ENCODE peak calls at places on chromosomes 2 and 18, in five cellular contexts. One of them, this sample, is unnamed.

GRCh38 chr2:13545320-13545719 is 828.6 kb downstream of the TRIB2 start:
- DNase-seq in brain microvascular endothelial cell: no peak
- DNase-seq in fibroblast of the aortic adventitia: no peak
- DNase-seq in omental fat pad: no peak
- DNase-seq in IMR-90: no peak
- DNase-seq in this sample: no peak

GRCh38 chr2:184004289-184004944 is 593.9 kb upstream of the ZNF804A start:
- DNase-seq in IMR-90: no peak
- DNase-seq in omental fat pad: no peak
- DNase-seq in fibroblast of the aortic adventitia: no peak
- DNase-seq in brain microvascular endothelial cell: peak; percentile 8
- DNase-seq in this sample: no peak

GRCh38 chr2:17160594-17160993 is 357.6 kb downstream of the RAD51AP2 start:
- DNase-seq in brain microvascular endothelial cell: no peak
- DNase-seq in fibroblast of the aortic adventitia: no peak
- DNase-seq in IMR-90: no peak
- DNase-seq in omental fat pad: no peak
- DNase-seq in this sample: no peak

GRCh38 chr2:196925445-196925767 is 1.1 kb downstream of the PGAP1 start:
- DNase-seq in IMR-90: no peak
- DNase-seq in fibroblast of the aortic adventitia: no peak
- DNase-seq in brain microvascular endothelial cell: no peak
- DNase-seq in omental fat pad: no peak
- DNase-seq in this sample: no peak

GRCh38 chr18:57802166-57802868 is 798 bp downstream of the ATP8B1 start:
- DNase-seq in brain microvascular endothelial cell: no peak
- DNase-seq in IMR-90: no peak
- DNase-seq in omental fat pad: no peak
- DNase-seq in fibroblast of the aortic adventitia: no peak
- DNase-seq in this sample: peak; percentile 51

GRCh38 chr2:28626891-28627421 is 124.7 kb upstream of the PPP1CB start:
- DNase-seq in IMR-90: peak; percentile 77
- DNase-seq in omental fat pad: no peak
- DNase-seq in brain microvascular endothelial cell: no peak
- DNase-seq in fibroblast of the aortic adventitia: peak; percentile 88
- DNase-seq in this sample: no peak

GRCh38 chr2:2590796-2591541 is 259.9 kb upstream of the MYT1L start:
- DNase-seq in omental fat pad: no peak
- DNase-seq in brain microvascular endothelial cell: no peak
- DNase-seq in IMR-90: no peak
- DNase-seq in fibroblast of the aortic adventitia: no peak
- DNase-seq in this sample: no peak

GRCh38 chr2:219824996-219825395 is 197.6 kb downstream of the SLC4A3 start:
- DNase-seq in brain microvascular endothelial cell: no peak
- DNase-seq in fibroblast of the aortic adventitia: no peak
- DNase-seq in IMR-90: no peak
- DNase-seq in omental fat pad: no peak
- DNase-seq in this sample: no peak

GRCh38 chr2:63679252-63679850 is 90.6 kb downstream of the MDH1 start:
- DNase-seq in brain microvascular endothelial cell: no peak
- DNase-seq in omental fat pad: no peak
- DNase-seq in fibroblast of the aortic adventitia: no peak
- DNase-seq in IMR-90: no peak
- DNase-seq in this sample: no peak

GRCh38 chr2:65666156-65666725 is 233.8 kb upstream of the SPRED2 start:
- DNase-seq in brain microvascular endothelial cell: peak; percentile 69
- DNase-seq in omental fat pad: no peak
- DNase-seq in fibroblast of the aortic adventitia: no peak
- DNase-seq in IMR-90: peak; percentile 78
- DNase-seq in this sample: no peak

GRCh38 chr18:44626807-44627206 is 53.9 kb upstream of the SETBP1 start:
- DNase-seq in omental fat pad: no peak
- DNase-seq in IMR-90: no peak
- DNase-seq in fibroblast of the aortic adventitia: no peak
- DNase-seq in brain microvascular endothelial cell: no peak
- DNase-seq in this sample: no peak

GRCh38 chr2:123366438-123366837 is 658.6 kb upstream of the CNTNAP5 start:
- DNase-seq in omental fat pad: no peak
- DNase-seq in brain microvascular endothelial cell: no peak
- DNase-seq in IMR-90: no peak
- DNase-seq in fibroblast of the aortic adventitia: no peak
- DNase-seq in this sample: no peak

GRCh38 chr2:204645018-204645775 is 99.9 kb downstream of the PARD3B start:
- DNase-seq in IMR-90: peak; percentile 64
- DNase-seq in fibroblast of the aortic adventitia: peak; percentile 8
- DNase-seq in omental fat pad: no peak
- DNase-seq in brain microvascular endothelial cell: peak; percentile 46
- DNase-seq in this sample: no peak

GRCh38 chr2:86226069-86226468 is 26.8 kb downstream of the MRPL35 start:
- DNase-seq in omental fat pad: no peak
- DNase-seq in fibroblast of the aortic adventitia: no peak
- DNase-seq in brain microvascular endothelial cell: no peak
- DNase-seq in IMR-90: no peak
- DNase-seq in this sample: no peak

GRCh38 chr18:45457933-45458332 is 157.3 kb upstream of the SLC14A2 start:
- DNase-seq in omental fat pad: no peak
- DNase-seq in IMR-90: no peak
- DNase-seq in fibroblast of the aortic adventitia: no peak
- DNase-seq in brain microvascular endothelial cell: no peak
- DNase-seq in this sample: no peak

GRCh38 chr2:190678444-190679162 is 29.7 kb downstream of the NAB1 start:
- DNase-seq in omental fat pad: no peak
- DNase-seq in IMR-90: peak; percentile 35
- DNase-seq in brain microvascular endothelial cell: peak; percentile 81
- DNase-seq in fibroblast of the aortic adventitia: no peak
- DNase-seq in this sample: no peak

GRCh38 chr2:237616373-237617304 is 10.7 kb upstream of the LRRFIP1 start:
- DNase-seq in brain microvascular endothelial cell: peak; percentile 69
- DNase-seq in IMR-90: peak; percentile 85
- DNase-seq in fibroblast of the aortic adventitia: peak; percentile 91
- DNase-seq in omental fat pad: no peak
- DNase-seq in this sample: no peak

GRCh38 chr2:205425069-205425468 is 257.2 kb upstream of the NRP2 start:
- DNase-seq in omental fat pad: no peak
- DNase-seq in IMR-90: no peak
- DNase-seq in brain microvascular endothelial cell: no peak
- DNase-seq in fibroblast of the aortic adventitia: no peak
- DNase-seq in this sample: no peak

GRCh38 chr2:9708683-9709538 is 78.1 kb upstream of the YWHAQ start:
- DNase-seq in brain microvascular endothelial cell: no peak
- DNase-seq in fibroblast of the aortic adventitia: no peak
- DNase-seq in omental fat pad: no peak
- DNase-seq in IMR-90: no peak
- DNase-seq in this sample: no peak

GRCh38 chr18:449374-449773 is 51.1 kb downstream of the COLEC12 start:
- DNase-seq in fibroblast of the aortic adventitia: peak; percentile 38
- DNase-seq in brain microvascular endothelial cell: no peak
- DNase-seq in IMR-90: no peak
- DNase-seq in omental fat pad: no peak
- DNase-seq in this sample: peak; percentile 45

GRCh38 chr2:121925466-121925865 is 170.0 kb downstream of the TSN start:
- DNase-seq in IMR-90: no peak
- DNase-seq in brain microvascular endothelial cell: no peak
- DNase-seq in omental fat pad: no peak
- DNase-seq in fibroblast of the aortic adventitia: no peak
- DNase-seq in this sample: no peak

GRCh38 chr2:210623506-210623905 is 67.1 kb downstream of the CPS1 start:
- DNase-seq in brain microvascular endothelial cell: no peak
- DNase-seq in omental fat pad: no peak
- DNase-seq in fibroblast of the aortic adventitia: no peak
- DNase-seq in IMR-90: no peak
- DNase-seq in this sample: no peak

GRCh38 chr18:413263-413662 is 87.2 kb downstream of the COLEC12 start:
- DNase-seq in brain microvascular endothelial cell: no peak
- DNase-seq in IMR-90: peak; percentile 36
- DNase-seq in fibroblast of the aortic adventitia: peak; percentile 79
- DNase-seq in omental fat pad: no peak
- DNase-seq in this sample: no peak

GRCh38 chr18:54109131-54109683 is 115.3 kb downstream of the MBD2 start:
- DNase-seq in fibroblast of the aortic adventitia: no peak
- DNase-seq in omental fat pad: no peak
- DNase-seq in brain microvascular endothelial cell: peak; percentile 7
- DNase-seq in IMR-90: no peak
- DNase-seq in this sample: no peak

GRCh38 chr2:9481257-9481922 is 7.0 kb downstream of the IAH1 start:
- DNase-seq in brain microvascular endothelial cell: peak; percentile 80
- DNase-seq in omental fat pad: no peak
- DNase-seq in fibroblast of the aortic adventitia: no peak
- DNase-seq in IMR-90: peak; percentile 83
- DNase-seq in this sample: no peak

GRCh38 chr2:97720746-97721145 is 7.4 kb downstream of the ZAP70 start:
- DNase-seq in IMR-90: no peak
- DNase-seq in omental fat pad: no peak
- DNase-seq in fibroblast of the aortic adventitia: no peak
- DNase-seq in brain microvascular endothelial cell: no peak
- DNase-seq in this sample: no peak

GRCh38 chr2:64972856-64973255 is 16.3 kb upstream of the SLC1A4 start:
- DNase-seq in fibroblast of the aortic adventitia: no peak
- DNase-seq in brain microvascular endothelial cell: no peak
- DNase-seq in omental fat pad: no peak
- DNase-seq in IMR-90: peak; percentile 77
- DNase-seq in this sample: no peak

GRCh38 chr18:74276609-74277008 is 15.2 kb downstream of the CYB5A start:
- DNase-seq in omental fat pad: no peak
- DNase-seq in brain microvascular endothelial cell: no peak
- DNase-seq in fibroblast of the aortic adventitia: no peak
- DNase-seq in IMR-90: no peak
- DNase-seq in this sample: no peak

GRCh38 chr2:66048667-66049066 is 386.3 kb upstream of the MEIS1 start:
- DNase-seq in brain microvascular endothelial cell: no peak
- DNase-seq in fibroblast of the aortic adventitia: no peak
- DNase-seq in omental fat pad: no peak
- DNase-seq in IMR-90: no peak
- DNase-seq in this sample: no peak

GRCh38 chr2:227642691-227643090 is 23.9 kb upstream of the SCYGR5 start:
- DNase-seq in brain microvascular endothelial cell: peak; percentile 13
- DNase-seq in omental fat pad: no peak
- DNase-seq in fibroblast of the aortic adventitia: peak; percentile 87
- DNase-seq in IMR-90: no peak
- DNase-seq in this sample: no peak

GRCh38 chr2:143686585-143687164 is 557.5 kb downstream of the ARHGAP15 start:
- DNase-seq in IMR-90: peak; percentile 43
- DNase-seq in fibroblast of the aortic adventitia: peak; percentile 68
- DNase-seq in brain microvascular endothelial cell: peak; percentile 16
- DNase-seq in omental fat pad: no peak
- DNase-seq in this sample: no peak
- TF ChIP-seq CTCF in IMR-90: peak; percentile 52
- TF ChIP-seq CTCF in fibroblast of the aortic adventitia: peak; percentile 60
- TF ChIP-seq CTCF in brain microvascular endothelial cell: peak; percentile 41
- TF ChIP-seq CTCF in omental fat pad: no peak
- TF ChIP-seq CTCF in this sample: peak; percentile 65

DNA sequence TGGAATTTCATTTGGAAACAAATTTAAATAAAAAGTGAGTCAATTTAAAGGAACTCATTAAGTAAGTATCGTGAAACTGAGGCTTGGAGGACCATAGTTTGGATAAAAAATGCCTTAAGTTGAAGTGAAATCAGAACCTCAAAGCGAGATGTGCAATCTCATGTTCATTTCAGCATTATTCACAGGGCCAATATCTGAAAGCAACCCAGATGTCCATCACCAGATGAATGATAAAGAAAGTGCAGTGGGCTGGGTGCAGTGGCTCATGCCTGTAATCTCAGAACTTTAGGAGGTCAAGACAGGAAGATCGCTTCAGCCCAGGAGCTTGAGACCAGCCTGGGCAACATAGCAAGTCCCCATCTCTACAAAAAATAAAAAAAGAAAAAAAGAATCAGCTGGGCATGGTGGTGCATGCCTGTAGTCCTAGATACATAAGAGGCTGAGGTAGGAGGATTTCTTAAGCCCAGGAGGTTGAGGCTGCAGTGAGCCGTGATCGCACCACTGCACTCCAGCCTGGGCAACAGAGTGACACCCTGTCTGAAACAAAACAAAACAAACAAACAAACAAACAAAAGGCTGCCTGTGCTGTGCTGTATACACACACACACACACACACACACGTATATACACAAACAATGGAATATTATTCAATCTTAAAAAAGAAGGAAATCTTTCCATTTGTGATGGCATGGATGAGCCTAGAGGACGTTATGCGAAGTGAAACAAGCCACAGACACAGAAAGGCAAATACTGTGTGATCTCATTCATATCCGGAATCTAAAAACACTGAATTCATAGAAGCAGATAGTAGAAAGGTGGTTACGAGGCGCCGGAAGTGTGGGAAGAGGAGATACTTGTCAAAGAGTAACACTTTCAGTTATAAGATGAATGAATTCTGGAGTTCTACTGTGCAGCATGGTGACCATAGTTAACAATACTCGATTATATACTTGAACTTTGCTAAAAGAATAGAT is 14.5 kb downstream of the SH3RF3 start:
- DNase-seq in omental fat pad: no peak
- DNase-seq in IMR-90: peak; percentile 47
- DNase-seq in brain microvascular endothelial cell: no peak
- DNase-seq in fibroblast of the aortic adventitia: no peak
- DNase-seq in this sample: no peak
- TF ChIP-seq CTCF in omental fat pad: no peak
- TF ChIP-seq CTCF in IMR-90: no peak
- TF ChIP-seq CTCF in brain microvascular endothelial cell: no peak
- TF ChIP-seq CTCF in fibroblast of the aortic adventitia: no peak
- TF ChIP-seq CTCF in this sample: no peak

DNA sequence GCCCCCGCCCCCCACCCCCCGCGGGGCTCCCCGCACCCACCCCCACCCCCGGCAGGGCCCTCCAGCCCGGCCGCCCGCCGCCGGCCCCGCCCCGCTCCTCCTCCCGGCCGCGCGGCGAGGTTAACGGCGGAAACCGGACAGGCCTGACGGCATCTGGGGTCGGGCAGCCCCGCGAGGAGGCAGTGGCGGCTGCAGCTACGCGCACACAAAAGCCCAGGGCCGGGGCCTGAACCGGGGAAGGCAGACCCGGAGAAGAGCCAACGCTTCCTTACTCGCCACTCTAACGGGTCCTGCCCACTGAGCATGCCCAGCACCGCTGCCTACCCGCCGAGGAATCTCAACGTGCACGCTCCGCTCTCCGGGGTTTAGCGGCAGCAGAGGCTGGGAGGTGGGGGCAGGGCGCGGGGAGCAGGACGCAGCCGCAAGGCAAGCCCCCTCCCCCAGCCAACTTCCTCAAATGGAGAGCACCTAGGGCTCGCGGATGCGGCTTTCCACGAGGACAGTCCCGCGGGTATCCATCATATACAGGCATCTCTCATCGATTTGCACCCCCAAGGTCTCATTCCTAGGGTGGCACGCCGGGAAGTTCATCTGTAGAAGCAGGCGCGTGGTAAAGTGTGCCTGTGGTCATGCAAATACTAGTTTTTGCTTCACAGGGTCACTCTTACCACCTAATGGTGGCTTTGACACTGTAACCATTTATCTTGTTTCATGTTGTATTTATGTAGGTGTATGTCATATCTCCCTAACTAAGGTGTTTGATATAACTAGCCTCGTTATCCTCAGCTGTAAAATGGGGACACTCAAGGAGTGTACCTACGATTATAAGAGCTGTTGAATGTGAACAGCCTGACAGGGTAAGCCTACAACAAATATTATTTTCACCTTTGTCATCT is at the start of gene MEMO1:
- DNase-seq in fibroblast of the aortic adventitia: peak; percentile 90
- DNase-seq in IMR-90: peak; percentile 92
- DNase-seq in brain microvascular endothelial cell: peak; percentile 89
- DNase-seq in omental fat pad: peak; percentile 80
- DNase-seq in this sample: peak; percentile 87
- TF ChIP-seq CTCF in fibroblast of the aortic adventitia: no peak
- TF ChIP-seq CTCF in IMR-90: peak; percentile 12
- TF ChIP-seq CTCF in brain microvascular endothelial cell: peak; percentile 4
- TF ChIP-seq CTCF in omental fat pad: no peak
- TF ChIP-seq CTCF in this sample: no peak

GRCh38 chr2:44551497-44551896 is 189.8 kb downstream of the CAMKMT start:
- DNase-seq in IMR-90: no peak
- DNase-seq in omental fat pad: no peak
- DNase-seq in fibroblast of the aortic adventitia: no peak
- DNase-seq in brain microvascular endothelial cell: no peak
- DNase-seq in this sample: no peak
- TF ChIP-seq CTCF in IMR-90: no peak
- TF ChIP-seq CTCF in omental fat pad: no peak
- TF ChIP-seq CTCF in fibroblast of the aortic adventitia: no peak
- TF ChIP-seq CTCF in brain microvascular endothelial cell: no peak
- TF ChIP-seq CTCF in this sample: no peak